ENCODE peak calls at places on chromosome X, in nine cellular contexts. J is brain microvascular endothelial cell; L is HEK293T; X is COR-L47; F is activated CD8-positive, alpha-beta memory T cell treated with anti-CD3 and anti-CD28 coated beads for 1 hour; K is activated effector memory CD4-positive, alpha-beta T cell treated with Interleukin-2 at 50 U/mL for 16 hours; S is AG09309; N is progenitor cell of endocrine pancreas; V is left cardiac atrium. E is an unnamed sample.
A peak's percentile ranks its signal among the peaks of the same experiment; 100 is the strongest.

GRCh38 chrX:140141444-140142029 is 176.2 kb upstream of the CXorf66 start:
- DNase-seq in J (peak; percentile 2), L (peak; percentile 64), X (no peak), F (no peak), K (no peak), S (no peak), N (peak; percentile 46), V (no peak), E (no peak)

GRCh38 chrX:107559506-107559905 is 68.8 kb upstream of the PRPS1 start:
- DNase-seq in J (no peak), L (no peak), X (no peak), F (no peak), K (no peak), S (no peak), N (no peak), V (no peak), E (no peak)

GRCh38 chrX:100207331-100208024 is 202.6 kb downstream of the PCDH19 start:
- DNase-seq in J (no peak), L (no peak), X (no peak), F (no peak), K (no peak), S (no peak), N (no peak), V (no peak), E (no peak)

GRCh38 chrX:68731254-68731653 is 83.8 kb downstream of the STARD8 start:
- DNase-seq in J (no peak), L (no peak), X (no peak), F (no peak), K (no peak), S (no peak), N (no peak), V (no peak), E (no peak)

GRCh38 chrX:51608071-51608470 is 10.6 kb downstream of the CENPVL3 start:
- DNase-seq in J (peak; percentile 40), L (no peak), X (no peak), F (no peak), K (no peak), S (peak; percentile 7), N (no peak), V (no peak), E (no peak)

GRCh38 chrX:120790118-120790517 is 85.5 kb downstream of the CT47B1 start:
- DNase-seq in J (peak; percentile 52), L (peak; percentile 75), X (peak; percentile 39), F (peak; percentile 0), K (no peak), S (peak; percentile 55), N (no peak), V (no peak), E (no peak)

GRCh38 chrX:70454441-70455365 is 10.1 kb downstream of the DLG3 start:
- DNase-seq in J (peak; percentile 49), L (peak; percentile 79), X (peak; percentile 88), F (no peak), K (peak; percentile 61), S (no peak), N (peak; percentile 88), V (peak; percentile 76), E (peak; percentile 52)

GRCh38 chrX:22404297-22404696 is 131.6 kb downstream of the CBLL2 start:
- DNase-seq in J (no peak), L (no peak), X (no peak), F (no peak), K (no peak), S (no peak), N (no peak), V (no peak), E (no peak)

GRCh38 chrX:31071262-31071661 is 579 bp downstream of the FTHL17 start:
- DNase-seq in J (no peak), L (no peak), X (no peak), F (no peak), K (no peak), S (no peak), N (no peak), V (no peak), E (no peak)

GRCh38 chrX:17024896-17025295 is 78.4 kb downstream of the REPS2 start:
- DNase-seq in J (no peak), L (no peak), X (no peak), F (no peak), K (no peak), S (no peak), N (no peak), V (no peak), E (no peak)

GRCh38 chrX:73134741-73135140 is 55.4 kb upstream of the PABPC1L2A start:
- DNase-seq in J (no peak), L (no peak), X (no peak), F (no peak), K (no peak), S (no peak), N (no peak), V (no peak), E (no peak)

GRCh38 chrX:11888421-11888820 is 130.4 kb downstream of the MSL3 start:
- DNase-seq in J (no peak), L (no peak), X (no peak), F (no peak), K (no peak), S (no peak), N (no peak), V (no peak), E (no peak)

GRCh38 chrX:41522071-41522470 is 74.9 kb downstream of the NYX start:
- DNase-seq in J (no peak), L (no peak), X (no peak), F (no peak), K (no peak), S (no peak), N (no peak), V (no peak), E (no peak)

GRCh38 chrX:47061238-47061919 is 16.9 kb upstream of the RGN start:
- DNase-seq in J (no peak), L (no peak), X (no peak), F (no peak), K (no peak), S (no peak), N (no peak), V (no peak), E (no peak)

GRCh38 chrX:137848291-137848905 is 282.5 kb downstream of the ZIC3 start:
- DNase-seq in J (no peak), L (no peak), X (peak; percentile 13), F (no peak), K (no peak), S (no peak), N (no peak), V (no peak), E (no peak)

GRCh38 chrX:132404266-132404665 is 84.6 kb downstream of the MBNL3 start:
- DNase-seq in J (no peak), L (no peak), X (no peak), F (no peak), K (no peak), S (no peak), N (no peak), V (no peak), E (no peak)

GRCh38 chrX:24148535-24149345 is 789 bp upstream of the ZFX start:
- DNase-seq in J (no peak), L (no peak), X (no peak), F (no peak), K (peak; percentile 14), S (peak; percentile 79), N (no peak), V (peak; percentile 32), E (peak; percentile 16)

GRCh38 chrX:112851161-112851779 is 10.6 kb upstream of the AMOT start:
- DNase-seq in J (no peak), L (no peak), X (no peak), F (no peak), K (no peak), S (no peak), N (no peak), V (no peak), E (no peak)

GRCh38 chrX:20527458-20528099 is 260.9 kb upstream of the RPS6KA3 start:
- DNase-seq in J (no peak), L (peak; percentile 23), X (peak; percentile 33), F (no peak), K (no peak), S (no peak), N (no peak), V (peak; percentile 25), E (no peak)

GRCh38 chrX:132837126-132837525 is 121.3 kb downstream of the HS6ST2 start:
- DNase-seq in J (peak; percentile 27), L (no peak), X (no peak), F (no peak), K (no peak), S (no peak), N (no peak), V (no peak), E (no peak)

GRCh38 chrX:96685205-96686099 is 810 bp downstream of the DIAPH2 start:
- DNase-seq in J (peak; percentile 35), L (peak; percentile 23), X (no peak), F (no peak), K (peak; percentile 18), S (no peak), N (peak; percentile 10), V (peak; percentile 26), E (peak; percentile 13)

GRCh38 chrX:14065800-14066199 is 36.1 kb upstream of the GEMIN8 start:
- DNase-seq in J (no peak), L (no peak), X (no peak), F (no peak), K (no peak), S (no peak), N (no peak), V (no peak), E (no peak)

GRCh38 chrX:120450163-120450562 is 18.9 kb downstream of the LAMP2 start:
- DNase-seq in J (no peak), L (peak; percentile 26), X (no peak), F (no peak), K (no peak), S (no peak), N (no peak), V (no peak), E (no peak)

GRCh38 chrX:1422135-1422465 is 30.2 kb upstream of the SLC25A6 start:
- DNase-seq in J (no peak), L (no peak), X (no peak), F (no peak), K (no peak), S (no peak), N (no peak), V (no peak), E (no peak)

GRCh38 chrX:134803551-134804183 is 145.4 kb upstream of the PLAC1 start:
- DNase-seq in J (no peak), L (no peak), X (no peak), F (no peak), K (no peak), S (no peak), N (no peak), V (no peak), E (no peak)

GRCh38 chrX:45811307-45811706 is 610.6 kb upstream of the DIPK2B start:
- DNase-seq in J (no peak), L (no peak), X (no peak), F (no peak), K (no peak), S (no peak), N (no peak), V (no peak), E (no peak)

GRCh38 chrX:31112226-31112999 is 40.6 kb upstream of the FTHL17 start:
- DNase-seq in J (no peak), L (no peak), X (no peak), F (no peak), K (no peak), S (no peak), N (no peak), V (no peak), E (no peak)

GRCh38 chrX:10501606-10502005 is 118.8 kb downstream of the MID1 start:
- DNase-seq in J (no peak), L (no peak), X (no peak), F (no peak), K (no peak), S (no peak), N (no peak), V (no peak), E (no peak)